ENCODE peak calls at places on chromosomes 3 and 15, in nine cellular contexts. C is heart right ventricle, Q is AG10803, P is mammary epithelial cell, L is Peyer's patch, X is A549, T is Calu3, B is endothelial cell, R is AG09309. F is an unnamed sample.

GRCh38 chr3:177642482-177643163 is 445.3 kb upstream of the TBL1XR1 start:
- DNase-seq in P (no peak), L (no peak), B (no peak), Q (no peak), C (no peak), T (no peak), R (no peak), X (no peak), F (no peak)

GRCh38 chr15:82921242-82921641 is 31.3 kb downstream of the HOMER2 start:
- DNase-seq in B (no peak), R (no peak), P (no peak), T (no peak), Q (no peak), X (no peak), C (no peak), L (no peak), F (no peak)

GRCh38 chr15:69997701-69998273 is 99.9 kb downstream of the TLE3 start:
- DNase-seq in X (no peak), L (peak; percentile 45), T (peak; percentile 90), R (no peak), B (no peak), P (peak; percentile 14), Q (peak; percentile 39), C (peak; percentile 21), F (peak; percentile 39)

GRCh38 chr3:81666502-81667121 is 94.8 kb downstream of the GBE1 start:
- DNase-seq in C (no peak), X (no peak), P (no peak), R (peak; percentile 1), Q (peak; percentile 29), T (no peak), B (no peak), L (no peak), F (peak; percentile 3)

GRCh38 chr3:147521646-147522045 is 112.5 kb downstream of the ZIC1 start:
- DNase-seq in C (no peak), P (no peak), R (peak; percentile 25), T (no peak), X (no peak), Q (peak; percentile 42), B (no peak), L (no peak), F (peak; percentile 13)

GRCh38 chr15:99406120-99406519 is 154.8 kb downstream of the LRRC28 start:
- DNase-seq in X (no peak), Q (no peak), R (no peak), B (no peak), C (no peak), P (no peak), L (no peak), T (no peak), F (no peak)

GRCh38 chr15:29322407-29322806 is 52.8 kb upstream of the NSMCE3 start:
- DNase-seq in R (no peak), P (no peak), Q (no peak), L (no peak), B (no peak), C (no peak), X (no peak), T (no peak), F (no peak)

GRCh38 chr3:142853270-142854163 is 35.4 kb downstream of the PCOLCE2 start:
- DNase-seq in L (no peak), C (peak; percentile 39), X (peak; percentile 51), R (no peak), B (no peak), Q (peak; percentile 38), P (peak; percentile 87), T (peak; percentile 90), F (peak; percentile 84)

GRCh38 chr3:190554197-190554596 is 40.3 kb downstream of the IL1RAP start:
- DNase-seq in C (no peak), X (no peak), T (no peak), L (no peak), B (peak; percentile 19), P (no peak), Q (no peak), R (no peak), F (no peak)

GRCh38 chr3:115814778-115815380 is 191.6 kb downstream of the GAP43 start:
- DNase-seq in L (peak; percentile 56), Q (peak; percentile 70), R (no peak), T (peak; percentile 76), X (peak; percentile 71), P (peak; percentile 60), B (peak; percentile 79), C (peak; percentile 68), F (peak; percentile 62)

GRCh38 chr3:189170559-189170958 is 1.2 kb upstream of the TPRG1 start:
- DNase-seq in Q (no peak), X (no peak), L (no peak), T (peak; percentile 24), R (no peak), C (no peak), B (no peak), P (no peak), F (no peak)

GRCh38 chr3:42556089-42556632 is 25.6 kb downstream of the SEC22C start:
- DNase-seq in B (peak; percentile 21), R (no peak), T (no peak), L (peak; percentile 53), C (no peak), X (no peak), P (peak; percentile 21), Q (no peak), F (no peak)

GRCh38 chr3:197926418-197926817 is 23.6 kb upstream of the RPL35A start:
- DNase-seq in T (no peak), Q (no peak), L (no peak), X (no peak), C (no peak), R (no peak), P (no peak), B (peak; percentile 20), F (no peak)
- TF ChIP-seq CTCF in T (no peak), Q (no peak), L (no peak), X (no peak), C (no peak), R (no peak), P (peak; percentile 2), B (peak; percentile 44), F (no peak)

GRCh38 chr15:79006071-79006470 is 61.2 kb upstream of the CTSH start:
- DNase-seq in T (no peak), C (no peak), L (no peak), X (no peak), Q (no peak), R (no peak), P (no peak), B (no peak), F (no peak)

GRCh38 chr15:79004336-79004735 is 59.5 kb upstream of the CTSH start:
- DNase-seq in L (peak; percentile 73), C (no peak), R (no peak), T (peak; percentile 63), Q (peak; percentile 59), X (no peak), B (no peak), P (peak; percentile 69), F (peak; percentile 75)

GRCh38 chr15:79003896-79004295 is 59.0 kb upstream of the CTSH start:
- DNase-seq in P (no peak), B (no peak), R (no peak), Q (no peak), X (no peak), T (no peak), C (no peak), L (no peak), F (no peak)

GRCh38 chr15:79003301-79003700 is 58.5 kb upstream of the CTSH start:
- DNase-seq in X (no peak), R (no peak), B (no peak), T (no peak), C (no peak), P (no peak), L (no peak), Q (peak; percentile 42), F (no peak)

DNA sequence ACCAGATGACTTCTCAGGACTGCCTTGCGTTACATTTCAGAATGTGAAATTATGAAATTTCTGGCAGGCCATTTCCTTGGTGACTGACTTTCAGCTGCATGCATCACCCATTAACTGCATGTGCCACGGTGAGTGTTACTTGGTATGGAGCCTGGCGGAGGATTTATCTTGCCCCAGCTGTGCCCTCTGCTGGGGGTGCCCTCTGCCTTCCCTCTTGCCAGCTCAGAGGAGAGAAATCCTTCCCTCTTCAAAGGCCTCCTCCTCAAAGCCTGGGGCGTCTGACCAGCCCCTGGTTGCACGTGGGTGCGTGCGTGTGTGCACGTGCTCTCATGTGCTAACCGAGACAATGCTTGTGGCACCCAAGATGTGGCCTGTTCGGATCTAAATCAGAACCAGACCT is 57.8 kb upstream of the CTSH start:
- DNase-seq in X (no peak), R (no peak), C (no peak), Q (peak; percentile 61), P (no peak), L (no peak), T (no peak), B (no peak), F (no peak)
- TF ChIP-seq CTCF in X (no peak), R (no peak), C (no peak), Q (peak; percentile 4), P (no peak), L (no peak), T (no peak), B (no peak), F (no peak)

DNA sequence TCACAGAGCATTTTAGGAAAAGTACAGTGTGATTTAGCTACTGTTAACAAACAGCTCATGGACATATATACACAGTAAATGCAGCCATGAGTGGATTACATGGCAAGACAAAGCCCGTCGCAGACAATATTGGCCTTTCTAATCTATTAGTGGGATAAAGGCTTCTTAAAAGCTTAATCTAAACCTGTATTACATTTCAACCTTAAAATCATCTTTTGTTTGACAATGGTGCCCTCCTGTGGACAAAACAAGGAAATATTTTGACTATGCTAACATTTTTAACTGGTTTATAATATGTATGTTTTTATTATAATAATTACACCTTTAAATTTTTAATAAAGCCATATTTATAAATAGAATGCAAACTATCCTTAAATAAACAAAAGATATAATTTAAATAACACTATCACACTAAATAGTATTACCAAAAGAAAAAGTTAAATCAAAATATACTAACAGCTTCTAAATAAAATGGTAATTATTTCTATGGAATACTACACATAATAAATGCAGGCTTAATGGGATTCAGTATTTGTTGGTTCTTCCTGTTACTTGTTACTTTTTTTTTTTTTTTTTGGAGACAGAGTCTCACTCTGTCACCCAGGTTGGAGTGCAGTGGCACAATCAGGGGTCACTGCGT is 38.6 kb downstream of the TAFA4 start:
- DNase-seq in X (no peak), T (peak; percentile 11), B (no peak), P (peak; percentile 16), R (peak; percentile 4), Q (peak; percentile 34), L (no peak), C (no peak), F (peak; percentile 2)
- TF ChIP-seq CTCF in X (peak; percentile 48), T (peak; percentile 24), B (peak; percentile 80), P (peak; percentile 44), R (no peak), Q (peak; percentile 56), L (peak; percentile 47), C (peak; percentile 67), F (peak; percentile 47)

GRCh38 chr3:188052229-188052965 is 101.6 kb upstream of the LPP start:
- DNase-seq in L (peak; percentile 24), B (peak; percentile 35), R (no peak), P (peak; percentile 20), X (no peak), C (peak; percentile 89), Q (no peak), T (no peak), F (no peak)
- TF ChIP-seq CTCF in L (peak; percentile 22), B (no peak), R (no peak), P (peak; percentile 59), X (no peak), C (peak; percentile 73), Q (no peak), T (no peak), F (no peak)

DNA sequence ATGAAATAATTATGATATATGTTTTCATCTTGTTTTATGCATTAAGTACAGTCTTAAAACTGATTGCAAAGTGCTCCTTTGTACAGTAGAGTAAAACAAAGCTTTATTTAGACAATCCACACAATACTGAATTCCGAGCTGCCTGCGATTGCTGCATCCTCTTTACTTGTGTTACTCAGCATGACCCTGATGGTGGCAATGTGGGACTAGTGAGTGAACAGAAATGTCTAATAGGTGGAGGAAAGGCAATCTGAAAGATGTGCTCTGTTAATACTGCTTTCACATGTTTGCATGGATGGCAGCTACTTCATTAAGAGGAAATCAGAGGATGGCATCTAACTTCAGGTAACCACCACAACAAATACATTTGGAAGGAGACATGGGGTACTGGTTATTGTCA is 930.4 kb upstream of the SEMA6D start:
- DNase-seq in R (no peak), P (no peak), X (no peak), C (peak; percentile 6), B (no peak), L (no peak), Q (no peak), T (no peak), F (no peak)
- TF ChIP-seq CTCF in R (no peak), P (no peak), X (no peak), C (peak; percentile 51), B (no peak), L (no peak), Q (no peak), T (no peak), F (no peak)